ENCODE peak calls at places on chromosomes 6 and 20, in four cellular contexts. D, W, R and I are unnamed samples.

GRCh38 chr20:44370639-44371218 is 15.2 kb downstream of the HNF4A start:
- DNase-seq in W (no peak), D (no peak), R (peak), I (no peak)

GRCh38 chr20:63235399-63235983 is at the start of gene BIRC7:
- DNase-seq in W (peak), D (no peak), R (no peak), I (no peak)

GRCh38 chr6:63734923-63735322 is 99.3 kb downstream of the PHF3 start:
- DNase-seq in W (no peak), D (no peak), R (peak), I (no peak)

GRCh38 chr6:114650891-114651290 is 308.1 kb upstream of the HS3ST5 start:
- DNase-seq in R (no peak), D (no peak), W (no peak), I (no peak)

GRCh38 chr20:16801919-16802651 is 53.9 kb downstream of the OTOR start:
- DNase-seq in R (peak), W (peak), D (peak), I (peak)

GRCh38 chr20:38805502-38805957 is at the start of gene PPP1R16B:
- DNase-seq in D (no peak), W (peak), R (no peak), I (peak)

GRCh38 chr20:20561841-20562240 is 150.6 kb downstream of the RALGAPA2 start:
- DNase-seq in W (no peak), D (peak), R (no peak), I (no peak)

GRCh38 chr6:114747995-114748625 is 405.3 kb upstream of the HS3ST5 start:
- DNase-seq in W (peak), R (peak), D (no peak), I (peak)

GRCh38 chr20:419556-420168 is 11.6 kb downstream of the RBCK1 start:
- DNase-seq in D (no peak), R (no peak), W (no peak), I (no peak)

GRCh38 chr6:110285306-110286060 is 72.7 kb downstream of the METTL24 start:
- DNase-seq in W (no peak), R (no peak), D (no peak), I (no peak)

GRCh38 chr20:64168381-64169088 is 4.3 kb downstream of the MYT1 start:
- DNase-seq in R (no peak), D (no peak), W (no peak), I (no peak)

GRCh38 chr20:59055302-59055701 is 12.7 kb upstream of the PRELID3B start:
- DNase-seq in W (no peak), R (no peak), D (no peak), I (no peak)

GRCh38 chr6:16921399-16922110 is 160.3 kb upstream of the ATXN1 start:
- DNase-seq in W (no peak), R (no peak), D (no peak), I (no peak)

GRCh38 chr6:169700296-169700695 is 1.5 kb downstream of the WDR27 start:
- DNase-seq in W (no peak), D (no peak), R (no peak), I (no peak)

GRCh38 chr6:118668761-118669411 is 17.5 kb upstream of the CEP85L start:
- DNase-seq in W (no peak), D (no peak), R (no peak), I (no peak)

GRCh38 chr6:44489912-44490604 is 102.6 kb downstream of the CDC5L start:
- DNase-seq in W (no peak), R (no peak), D (no peak), I (no peak)

GRCh38 chr20:36465109-36466080 is 75.9 kb upstream of the MYL9 start:
- DNase-seq in D (no peak), W (peak), R (peak), I (no peak)

GRCh38 chr20:23419995-23420901 is 1.0 kb downstream of the NAPB start:
- DNase-seq in D (no peak), W (peak), R (peak), I (no peak)

GRCh38 chr6:111625511-111626331 is 20.0 kb upstream of the TRAF3IP2 start:
- DNase-seq in W (no peak), R (no peak), D (no peak), I (no peak)

GRCh38 chr6:159788757-159789376 is 535 bp downstream of the TCP1 start:
- DNase-seq in R (peak), D (no peak), W (peak), I (peak)

GRCh38 chr6:55009114-55009513 is 162.5 kb downstream of the FAM83B start:
- DNase-seq in D (no peak), W (no peak), R (no peak), I (peak)

GRCh38 chr6:149317656-149318571 is at the start of gene TAB2:
- DNase-seq in D (no peak), R (no peak), W (peak), I (peak)

GRCh38 chr6:81814365-81815109 is 62.1 kb upstream of the TENT5A start:
- DNase-seq in W (no peak), D (no peak), R (no peak), I (no peak)

GRCh38 chr6:106519460-106520394 is 109.6 kb downstream of the RTN4IP1 start:
- DNase-seq in D (peak), R (no peak), W (peak), I (no peak)
- TF ChIP-seq ETV6 in D (no peak), R (no peak), W (no peak), I (no peak)

GRCh38 chr6:2858678-2859324 is 17.1 kb upstream of the SERPINB1 start:
- DNase-seq in D (no peak), W (peak), R (no peak), I (no peak)
- TF ChIP-seq MAX in D (no peak), W (no peak), R (no peak), I (no peak)

GRCh38 chr6:36848658-36849441 is 9.6 kb upstream of the CPNE5 start:
- DNase-seq in R (peak), D (no peak), W (peak), I (peak)
- TF ChIP-seq ETV6 in R (no peak), D (no peak), W (no peak), I (peak)

GRCh38 chr6:35216412-35216732 is 2.6 kb downstream of the SCUBE3 start:
- DNase-seq in W (no peak), R (no peak), D (no peak), I (no peak)

GRCh38 chr6:35214869-35215664 is 1.3 kb downstream of the SCUBE3 start:
- DNase-seq in R (no peak), W (peak), D (no peak), I (no peak)

GRCh38 chr6:35215665-35216411 is 2.1 kb downstream of the SCUBE3 start:
- DNase-seq in W (no peak), R (no peak), D (no peak), I (no peak)

GRCh38 chr6:35213161-35213823 is 464 bp upstream of the SCUBE3 start:
- DNase-seq in W (peak), D (no peak), R (no peak), I (peak)

GRCh38 chr6:35213824-35214756 is at the start of gene SCUBE3:
- DNase-seq in W (peak), R (no peak), D (no peak), I (peak)
- TF ChIP-seq MAX in W (no peak), R (no peak), D (no peak), I (no peak)

GRCh38 chr20:50224052-50224451 is 33.4 kb downstream of the CEBPB start:
- DNase-seq in W (no peak), D (no peak), R (no peak), I (no peak)

GRCh38 chr20:50223321-50223995 is 32.8 kb downstream of the CEBPB start:
- DNase-seq in R (no peak), D (no peak), W (no peak), I (no peak)

GRCh38 chr20:50222568-50223320 is 32.1 kb downstream of the CEBPB start:
- DNase-seq in D (no peak), R (no peak), W (no peak), I (no peak)

GRCh38 chr20:50226093-50226974 is 35.7 kb downstream of the CEBPB start:
- DNase-seq in D (no peak), W (peak), R (no peak), I (no peak)

DNA sequence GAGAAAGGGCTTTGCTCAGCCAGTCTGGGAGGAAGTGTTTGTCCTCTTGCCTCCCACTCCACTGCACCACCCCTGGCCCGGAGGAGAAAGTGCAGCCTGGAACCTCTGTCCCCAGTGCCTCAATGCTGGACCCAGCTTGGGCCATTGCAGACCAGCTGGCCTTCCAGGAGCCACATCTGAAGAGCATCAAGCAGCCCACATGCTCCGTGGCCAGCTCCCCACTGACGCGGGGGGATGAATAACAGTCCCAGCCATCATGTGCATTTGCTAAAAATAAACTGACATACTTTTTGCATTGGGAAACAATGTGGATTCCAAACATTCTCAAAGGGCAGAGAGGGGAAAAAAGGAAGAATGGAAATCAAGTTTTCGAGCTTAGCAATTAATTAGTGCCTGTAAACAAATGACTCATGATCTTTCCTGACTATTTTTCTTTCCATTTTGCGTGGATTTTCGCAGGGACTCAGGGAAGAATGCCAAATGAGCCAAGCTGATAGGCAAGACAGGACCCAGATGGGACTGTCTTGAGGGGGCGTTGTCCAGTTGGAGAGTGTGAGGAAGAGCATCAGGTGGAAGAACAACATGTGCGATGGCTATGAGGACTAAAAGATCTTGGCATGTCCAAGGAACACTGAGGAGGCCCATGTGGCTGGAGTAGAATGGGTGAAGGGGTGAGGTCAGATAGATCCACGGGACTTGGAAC is 34.1 kb downstream of the CEBPB start:
- DNase-seq in D (no peak), W (peak), R (no peak), I (peak)
- TF ChIP-seq ETV6 in D (no peak), W (no peak), R (no peak), I (no peak)

GRCh38 chr20:53751394-53752368 is 158.0 kb upstream of the ZNF217 start:
- DNase-seq in W (no peak), D (peak), R (no peak), I (no peak)

GRCh38 chr20:53750827-53751393 is 157.3 kb upstream of the ZNF217 start:
- DNase-seq in R (no peak), W (peak), D (peak), I (no peak)

GRCh38 chr20:53749499-53749898 is 155.9 kb upstream of the ZNF217 start:
- DNase-seq in R (no peak), D (no peak), W (no peak), I (no peak)

GRCh38 chr20:53748176-53748575 is 154.5 kb upstream of the ZNF217 start:
- DNase-seq in D (no peak), W (no peak), R (no peak), I (no peak)

DNA sequence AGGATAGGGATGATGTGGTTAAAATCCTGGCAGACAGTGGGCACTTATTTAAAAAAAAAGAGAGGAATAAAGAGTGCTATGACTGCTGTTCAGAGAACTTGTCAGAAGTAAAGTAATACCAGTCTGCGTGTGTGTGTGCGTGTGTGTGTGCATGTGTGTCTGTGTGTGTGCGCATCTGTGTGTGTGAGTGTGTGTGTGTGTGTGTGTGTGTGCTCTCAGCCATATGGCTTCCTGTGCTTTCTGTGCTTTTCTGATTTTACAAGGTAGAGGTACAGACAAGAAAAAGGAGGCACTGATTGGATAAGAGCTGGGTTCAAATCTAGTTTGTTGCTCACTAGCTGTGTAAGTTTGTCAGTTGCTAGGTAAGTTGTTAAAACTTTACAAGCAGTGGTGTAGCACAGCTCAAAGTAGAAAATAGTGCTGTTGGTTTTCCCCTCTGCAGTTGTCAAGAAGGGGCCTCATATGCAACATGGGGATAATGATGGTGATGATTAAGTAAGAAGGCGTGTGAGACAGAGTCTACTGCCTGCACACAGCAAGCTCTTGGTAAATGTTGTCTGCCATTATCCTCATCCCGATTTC is 155.3 kb upstream of the ZNF217 start:
- DNase-seq in R (no peak), D (no peak), W (no peak), I (no peak)
- TF ChIP-seq MAX in R (no peak), D (no peak), W (no peak), I (no peak)

DNA sequence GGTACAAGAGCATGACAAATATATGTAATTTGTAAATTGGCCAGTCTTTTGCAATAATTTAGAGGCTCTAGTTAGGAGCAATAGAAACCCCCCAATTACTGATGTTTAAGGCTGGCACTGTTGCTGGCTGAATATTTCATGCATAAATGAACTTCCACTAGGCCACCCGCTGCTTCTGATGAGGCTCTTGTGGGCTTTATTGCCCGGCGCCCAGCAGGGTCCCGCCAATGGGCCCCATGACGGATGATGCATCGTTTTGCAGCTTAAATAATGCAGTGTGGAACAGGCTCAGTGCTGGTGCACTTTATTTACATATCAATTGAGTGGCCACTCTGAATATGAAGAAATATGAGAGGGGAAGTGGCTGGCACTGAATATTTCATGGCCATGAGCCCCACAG is 155.2 kb upstream of the MAFB start:
- DNase-seq in R (no peak), D (no peak), W (no peak), I (no peak)
- TF ChIP-seq ETV6 in R (no peak), D (no peak), W (no peak), I (no peak)